ENCODE peak calls at places on chromosomes 16 and 17, in nine cellular contexts. N is astrocyte of the spinal cord; Q is ecto neural progenitor cell; A is stimulated activated CD8-positive, alpha-beta memory T cell treated with anti-CD3 and anti-CD28 coated beads, Interleukin-7, amount 100 ng/mL, for 4 hours; Z is cardiac fibroblast; R is heart right ventricle; U is gastrocnemius medialis; W is T-helper 1 cell; D is GM13977. O is an unnamed sample.

GRCh38 chr16:77117687-77118086 is 73.3 kb upstream of the MON1B start:
- DNase-seq in N (no peak), Q (no peak), A (no peak), Z (no peak), R (no peak), U (no peak), W (no peak), D (no peak), O (no peak)

GRCh38 chr16:14263769-14264168 is 192.7 kb downstream of the MRTFB start:
- DNase-seq in N (no peak), Q (no peak), A (no peak), Z (no peak), R (no peak), U (peak; percentile 78), W (no peak), D (no peak), O (no peak)

GRCh38 chr17:56861899-56862298 is 27.9 kb downstream of the DGKE start:
- DNase-seq in N (no peak), Q (no peak), A (no peak), Z (no peak), R (no peak), U (no peak), W (no peak), D (no peak), O (no peak)

GRCh38 chr17:7587420-7587786 is 2.5 kb downstream of the SOX15 start:
- DNase-seq in N (peak; percentile 95), Q (no peak), A (no peak), Z (peak; percentile 88), R (no peak), U (no peak), W (no peak), D (no peak), O (no peak)

GRCh38 chr16:57403965-57404817 is at the start of gene CCL17:
- DNase-seq in N (no peak), Q (no peak), A (no peak), Z (no peak), R (no peak), U (no peak), W (no peak), D (no peak), O (no peak)

GRCh38 chr16:79163666-79164377 is 436.7 kb downstream of the MAF start:
- DNase-seq in N (no peak), Q (no peak), A (no peak), Z (no peak), R (no peak), U (no peak), W (no peak), D (no peak), O (no peak)

GRCh38 chr16:426115-426905 is 861 bp downstream of the RAB11FIP3 start:
- DNase-seq in N (no peak), Q (peak; percentile 61), A (no peak), Z (peak; percentile 14), R (peak; percentile 29), U (no peak), W (no peak), D (peak; percentile 53), O (no peak)

GRCh38 chr17:70563301-70563820 is 394.0 kb downstream of the KCNJ2 start:
- DNase-seq in N (peak; percentile 34), Q (no peak), A (no peak), Z (peak; percentile 2), R (no peak), U (no peak), W (no peak), D (no peak), O (no peak)

GRCh38 chr16:85401370-85401916 is 211.7 kb upstream of the GSE1 start:
- DNase-seq in N (no peak), Q (no peak), A (no peak), Z (no peak), R (no peak), U (no peak), W (no peak), D (no peak), O (no peak)

GRCh38 chr17:83124871-83125514 is 45.6 kb downstream of the METRNL start:
- DNase-seq in N (no peak), Q (no peak), A (no peak), Z (no peak), R (no peak), U (no peak), W (no peak), D (no peak), O (peak; percentile 58)

GRCh38 chr16:69171325-69172095 is 15.5 kb upstream of the SNTB2 start:
- DNase-seq in N (no peak), Q (no peak), A (no peak), Z (peak; percentile 16), R (no peak), U (no peak), W (no peak), D (no peak), O (no peak)

GRCh38 chr17:32350662-32351418 is 883 bp downstream of the ZNF207 start:
- DNase-seq in N (peak; percentile 69), Q (no peak), A (peak; percentile 17), Z (peak; percentile 80), R (no peak), U (no peak), W (peak; percentile 22), D (peak; percentile 34), O (peak; percentile 28)

GRCh38 chr17:44159519-44160210 is 10.8 kb upstream of the ASB16 start:
- DNase-seq in N (no peak), Q (no peak), A (no peak), Z (no peak), R (no peak), U (no peak), W (no peak), D (no peak), O (no peak)

GRCh38 chr17:37847102-37847501 is 77.1 kb upstream of the TBC1D3K start:
- DNase-seq in N (no peak), Q (no peak), A (no peak), Z (no peak), R (no peak), U (no peak), W (no peak), D (no peak), O (no peak)

O was measured in effector memory CD8-positive, alpha-beta T cell.